ENCODE peak calls at places on chromosomes 7 and 10, in four cellular contexts. A is GDM1, E is AG08395, O is EH. C is an unnamed sample.

GRCh38 chr7:37067961-37068536 is 343.8 kb upstream of the AOAH start:
- DNase-seq in A (no peak), E (no peak), O (no peak), C (peak)

GRCh38 chr7:117937049-117937448 is 63.8 kb upstream of the CTTNBP2 start:
- DNase-seq in A (no peak), E (no peak), O (no peak), C (no peak)

GRCh38 chr10:60466267-60467201 is 76.9 kb upstream of the ANK3 start:
- DNase-seq in A (no peak), E (no peak), O (peak), C (peak)

GRCh38 chr10:68110027-68110426 is 739 bp downstream of the MYPN start:
- DNase-seq in A (no peak), E (no peak), O (peak), C (no peak)

GRCh38 chr7:11751315-11751714 is 80.7 kb downstream of the THSD7A start:
- DNase-seq in A (no peak), E (no peak), O (no peak), C (no peak)

GRCh38 chr7:109126404-109127050 is 556.9 kb downstream of the DNAJB9 start:
- DNase-seq in A (no peak), E (no peak), O (no peak), C (peak)

GRCh38 chr7:86320341-86320740 is 323.4 kb upstream of the GRM3 start:
- DNase-seq in A (no peak), E (no peak), O (no peak), C (no peak)

GRCh38 chr7:78134256-78134655 is 335.7 kb downstream of the PHTF2 start:
- DNase-seq in A (no peak), E (peak), O (peak), C (peak)

GRCh38 chr7:116951366-116952292 is 1.7 kb upstream of the ST7 start:
- DNase-seq in A (no peak), E (no peak), O (no peak), C (no peak)

GRCh38 chr7:112157072-112157471 is 49.1 kb downstream of the DOCK4 start:
- DNase-seq in A (peak), E (peak), O (peak), C (peak)

GRCh38 chr7:1105189-1105588 is 17.3 kb downstream of the GPER1 start:
- DNase-seq in A (no peak), E (no peak), O (no peak), C (no peak)

GRCh38 chr10:14327535-14327934 is 3.2 kb downstream of the FRMD4A start:
- DNase-seq in A (no peak), E (no peak), O (peak), C (no peak)

GRCh38 chr10:13684252-13684791 is 97.6 kb downstream of the PRPF18 start:
- DNase-seq in A (no peak), E (peak), O (peak), C (peak)

GRCh38 chr10:117137031-117137910 is 799 bp downstream of the VAX1 start:
- DNase-seq in A (no peak), E (peak), O (peak), C (no peak)

GRCh38 chr7:503046-503574 is 16.5 kb downstream of the PDGFA start:
- DNase-seq in A (no peak), E (no peak), O (no peak), C (no peak)

GRCh38 chr7:71131753-71132520 is at the start of gene GALNT17:
- DNase-seq in A (no peak), E (no peak), O (no peak), C (peak)

GRCh38 chr10:128400564-128400963 is 274.3 kb upstream of the MKI67 start:
- DNase-seq in A (no peak), E (no peak), O (no peak), C (no peak)

GRCh38 chr7:45574521-45575500 is 643 bp downstream of the ADCY1 start:
- DNase-seq in A (no peak), E (peak), O (peak), C (peak)

GRCh38 chr7:57216340-57216739 is 84.1 kb upstream of the ZNF479 start:
- DNase-seq in A (no peak), E (no peak), O (no peak), C (no peak)

GRCh38 chr10:75399461-75400162 is 2.0 kb downstream of the ZNF503 start:
- DNase-seq in A (peak), E (peak), O (peak), C (peak)

GRCh38 chr7:29565982-29566746 is 2.5 kb downstream of the PRR15 start:
- DNase-seq in A (no peak), E (no peak), O (no peak), C (peak)

GRCh38 chr7:44581426-44581906 is 565 bp downstream of the TMED4 start:
- DNase-seq in A (no peak), E (no peak), O (no peak), C (peak)

GRCh38 chr10:107072028-107072427 is 92.5 kb downstream of the SORCS1 start:
- DNase-seq in A (no peak), E (no peak), O (no peak), C (no peak)

GRCh38 chr7:130363156-130363847 is 17.0 kb upstream of the CPA1 start:
- DNase-seq in A (no peak), E (peak), O (peak), C (peak)

GRCh38 chr7:12436896-12437535 is 33.4 kb upstream of the VWDE start:
- DNase-seq in A (no peak), E (peak), O (no peak), C (peak)

GRCh38 chr10:70391654-70392053 is 9.2 kb upstream of the LRRC20 start:
- DNase-seq in A (no peak), E (no peak), O (no peak), C (no peak)

GRCh38 chr10:53894145-53894544 is 906.9 kb downstream of the PCDH15 start:
- DNase-seq in A (no peak), E (no peak), O (no peak), C (no peak)

GRCh38 chr7:31096198-31096881 is 44.2 kb downstream of the ADCYAP1R1 start:
- DNase-seq in A (no peak), E (no peak), O (no peak), C (no peak)

GRCh38 chr7:128172151-128172550 is 68.9 kb upstream of the LEP start:
- DNase-seq in A (no peak), E (no peak), O (no peak), C (no peak)

GRCh38 chr10:21314234-21314633 is 211.2 kb downstream of the SKIDA1 start:
- DNase-seq in A (no peak), E (no peak), O (no peak), C (peak)

GRCh38 chr7:91019686-91020385 is 244.4 kb upstream of the FZD1 start:
- DNase-seq in A (no peak), E (no peak), O (no peak), C (peak)

GRCh38 chr10:83917519-83918506 is 221.5 kb upstream of the GHITM start:
- DNase-seq in A (no peak), E (no peak), O (no peak), C (no peak)

GRCh38 chr10:30974355-30974754 is 57.3 kb downstream of the ZNF438 start:
- DNase-seq in A (no peak), E (no peak), O (no peak), C (peak)

GRCh38 chr10:34031410-34031809 is 696.9 kb upstream of the NRP1 start:
- DNase-seq in A (no peak), E (peak), O (peak), C (peak)

GRCh38 chr7:128831994-128832879 is 2.0 kb downstream of the FLNC start:
- DNase-seq in A (peak), E (peak), O (peak), C (peak)

GRCh38 chr10:78736926-78737618 is 331.7 kb upstream of the ZMIZ1 start:
- DNase-seq in A (no peak), E (no peak), O (no peak), C (no peak)

GRCh38 chr7:44735403-44736165 is 13.1 kb upstream of the ZMIZ2 start:
- DNase-seq in A (no peak), E (peak), O (peak), C (peak)

GRCh38 chr10:103718247-103718620 is 137.1 kb downstream of the SH3PXD2A start:
- DNase-seq in A (no peak), E (no peak), O (no peak), C (no peak)